ENCODE peak calls at places on chromosomes 2 and 18, in seven cellular contexts. One of them, this sample, is unnamed.

GRCh38 chr18:39162013-39162412 is 1596.4 kb upstream of the CELF4 start:
- DNase-seq in trophoblast cell: peak; percentile 32
- DNase-seq in neuronal stem cell: no peak
- DNase-seq in IMR-90: no peak
- DNase-seq in H9: no peak
- DNase-seq in H1: peak; percentile 45
- DNase-seq in mesendoderm: peak; percentile 1
- DNase-seq in this sample: no peak

GRCh38 chr2:154375625-154376020 is 322.9 kb upstream of the KCNJ3 start:
- DNase-seq in trophoblast cell: peak; percentile 60
- DNase-seq in H9: no peak
- DNase-seq in IMR-90: no peak
- DNase-seq in mesendoderm: peak; percentile 85
- DNase-seq in H1: no peak
- DNase-seq in neuronal stem cell: peak; percentile 42
- DNase-seq in this sample: peak; percentile 54

GRCh38 chr18:23220355-23220754 is 85.1 kb downstream of the CABLES1 start:
- DNase-seq in H9: no peak
- DNase-seq in neuronal stem cell: no peak
- DNase-seq in trophoblast cell: no peak
- DNase-seq in mesendoderm: no peak
- DNase-seq in IMR-90: no peak
- DNase-seq in H1: no peak
- DNase-seq in this sample: no peak

GRCh38 chr2:40955635-40956034 is 503.7 kb upstream of the SLC8A1 start:
- DNase-seq in H9: no peak
- DNase-seq in H1: no peak
- DNase-seq in neuronal stem cell: no peak
- DNase-seq in trophoblast cell: no peak
- DNase-seq in IMR-90: no peak
- DNase-seq in mesendoderm: no peak
- DNase-seq in this sample: no peak

GRCh38 chr18:51278045-51278649 is 80.7 kb upstream of the MEX3C start:
- DNase-seq in H1: peak; percentile 92
- DNase-seq in mesendoderm: peak; percentile 72
- DNase-seq in trophoblast cell: peak; percentile 77
- DNase-seq in neuronal stem cell: peak; percentile 67
- DNase-seq in H9: peak; percentile 74
- DNase-seq in IMR-90: no peak
- DNase-seq in this sample: peak; percentile 15

GRCh38 chr18:51865538-51865937 is 474.5 kb upstream of the DCC start:
- DNase-seq in H9: no peak
- DNase-seq in IMR-90: no peak
- DNase-seq in trophoblast cell: no peak
- DNase-seq in H1: no peak
- DNase-seq in mesendoderm: no peak
- DNase-seq in neuronal stem cell: no peak
- DNase-seq in this sample: no peak

GRCh38 chr2:85438291-85439110 is 20.0 kb downstream of the SH2D6 start:
- DNase-seq in H1: no peak
- DNase-seq in trophoblast cell: no peak
- DNase-seq in H9: no peak
- DNase-seq in IMR-90: no peak
- DNase-seq in mesendoderm: no peak
- DNase-seq in neuronal stem cell: no peak
- DNase-seq in this sample: no peak

GRCh38 chr2:1816414-1816911 is 72.1 kb upstream of the PXDN start:
- DNase-seq in IMR-90: peak; percentile 56
- DNase-seq in H1: no peak
- DNase-seq in mesendoderm: no peak
- DNase-seq in H9: no peak
- DNase-seq in trophoblast cell: no peak
- DNase-seq in neuronal stem cell: no peak
- DNase-seq in this sample: no peak

GRCh38 chr2:177783835-177784448 is 288.6 kb downstream of the PDE11A start:
- DNase-seq in trophoblast cell: no peak
- DNase-seq in IMR-90: peak; percentile 51
- DNase-seq in mesendoderm: no peak
- DNase-seq in H9: no peak
- DNase-seq in neuronal stem cell: no peak
- DNase-seq in H1: no peak
- DNase-seq in this sample: peak; percentile 89

GRCh38 chr2:121570036-121570664 is 39.5 kb downstream of the RNU4ATAC start:
- DNase-seq in trophoblast cell: no peak
- DNase-seq in IMR-90: no peak
- DNase-seq in mesendoderm: no peak
- DNase-seq in H9: no peak
- DNase-seq in neuronal stem cell: no peak
- DNase-seq in H1: no peak
- DNase-seq in this sample: no peak

GRCh38 chr2:232887171-232887850 is 17.2 kb downstream of the SNORC start:
- DNase-seq in H1: no peak
- DNase-seq in H9: peak; percentile 58
- DNase-seq in trophoblast cell: no peak
- DNase-seq in neuronal stem cell: no peak
- DNase-seq in mesendoderm: peak; percentile 55
- DNase-seq in IMR-90: no peak
- DNase-seq in this sample: no peak

GRCh38 chr18:2223859-2224258 is 347.4 kb downstream of the METTL4 start:
- DNase-seq in H9: no peak
- DNase-seq in H1: peak; percentile 51
- DNase-seq in mesendoderm: peak; percentile 53
- DNase-seq in trophoblast cell: peak; percentile 82
- DNase-seq in neuronal stem cell: peak; percentile 18
- DNase-seq in IMR-90: peak; percentile 6
- DNase-seq in this sample: peak; percentile 3

GRCh38 chr18:48894266-48894600 is 56.5 kb downstream of the SMAD7 start:
- DNase-seq in trophoblast cell: no peak
- DNase-seq in H1: no peak
- DNase-seq in H9: no peak
- DNase-seq in mesendoderm: no peak
- DNase-seq in neuronal stem cell: no peak
- DNase-seq in IMR-90: no peak
- DNase-seq in this sample: no peak

GRCh38 chr2:21279525-21279924 is 155.8 kb downstream of the TDRD15 start:
- DNase-seq in trophoblast cell: no peak
- DNase-seq in H9: no peak
- DNase-seq in mesendoderm: no peak
- DNase-seq in IMR-90: no peak
- DNase-seq in neuronal stem cell: no peak
- DNase-seq in H1: no peak
- DNase-seq in this sample: no peak

GRCh38 chr2:190553254-190553653 is 18.7 kb upstream of the NEMP2 start:
- DNase-seq in trophoblast cell: no peak
- DNase-seq in H9: no peak
- DNase-seq in H1: no peak
- DNase-seq in mesendoderm: no peak
- DNase-seq in neuronal stem cell: no peak
- DNase-seq in IMR-90: no peak
- DNase-seq in this sample: no peak

DNA sequence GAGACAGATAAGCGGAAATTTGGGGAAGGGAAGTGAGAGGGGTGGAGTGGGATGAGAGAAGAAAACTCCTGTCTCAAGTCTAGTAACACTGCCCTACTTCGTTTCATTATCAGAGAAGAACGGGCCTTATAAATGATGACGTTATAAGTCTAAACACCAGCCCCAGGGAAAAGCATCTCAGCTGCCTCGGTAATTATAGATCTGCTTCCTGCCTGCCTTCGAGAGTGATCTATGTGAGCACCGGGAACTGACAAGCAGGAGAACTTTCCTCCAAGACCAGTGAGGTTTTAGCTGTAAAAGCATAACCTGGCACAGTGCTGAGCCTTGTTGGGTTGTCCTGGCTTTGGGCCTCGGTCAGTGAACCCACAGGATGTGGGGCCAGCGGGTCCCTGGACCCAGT is 227.9 kb upstream of the SIX2 start:
- DNase-seq in trophoblast cell: no peak
- DNase-seq in neuronal stem cell: no peak
- DNase-seq in mesendoderm: no peak
- DNase-seq in H9: no peak
- DNase-seq in IMR-90: peak; percentile 55
- DNase-seq in H1: no peak
- DNase-seq in this sample: peak; percentile 37
- H3K9ac ChIP-seq in trophoblast cell: no peak overlapping the region
- H3K9ac ChIP-seq in neuronal stem cell: no peak overlapping the region
- H3K9ac ChIP-seq in mesendoderm: no peak overlapping the region
- H3K9ac ChIP-seq in H9: no peak overlapping the region
- H3K9ac ChIP-seq in IMR-90: no peak overlapping the region
- H3K9ac ChIP-seq in H1: no peak overlapping the region
- H3K9ac ChIP-seq in this sample: peak overlapping the region; percentile 3

GRCh38 chr2:108417254-108417653 is 31.8 kb upstream of the GCC2 start:
- DNase-seq in IMR-90: no peak
- DNase-seq in H9: peak; percentile 45
- DNase-seq in H1: no peak
- DNase-seq in trophoblast cell: peak; percentile 51
- DNase-seq in mesendoderm: peak; percentile 67
- DNase-seq in neuronal stem cell: no peak
- DNase-seq in this sample: no peak

GRCh38 chr2:108414256-108414876 is 34.6 kb upstream of the GCC2 start:
- DNase-seq in IMR-90: peak; percentile 6
- DNase-seq in mesendoderm: no peak
- DNase-seq in H9: no peak
- DNase-seq in trophoblast cell: no peak
- DNase-seq in neuronal stem cell: no peak
- DNase-seq in H1: no peak
- DNase-seq in this sample: no peak

GRCh38 chr2:108412995-108413726 is 35.4 kb downstream of the SULT1C4 start:
- DNase-seq in IMR-90: peak; percentile 91
- DNase-seq in neuronal stem cell: no peak
- DNase-seq in H1: no peak
- DNase-seq in trophoblast cell: peak; percentile 99
- DNase-seq in mesendoderm: no peak
- DNase-seq in H9: no peak
- DNase-seq in this sample: peak; percentile 90

GRCh38 chr2:108413731-108414130 is 35.3 kb upstream of the GCC2 start:
- DNase-seq in mesendoderm: no peak
- DNase-seq in H9: no peak
- DNase-seq in IMR-90: no peak
- DNase-seq in neuronal stem cell: no peak
- DNase-seq in trophoblast cell: no peak
- DNase-seq in H1: no peak
- DNase-seq in this sample: no peak

GRCh38 chr2:108414945-108415344 is 34.1 kb upstream of the GCC2 start:
- DNase-seq in IMR-90: no peak
- DNase-seq in trophoblast cell: no peak
- DNase-seq in H9: no peak
- DNase-seq in H1: no peak
- DNase-seq in neuronal stem cell: no peak
- DNase-seq in mesendoderm: no peak
- DNase-seq in this sample: no peak
- H3K4ac ChIP-seq in IMR-90: no peak overlapping the region
- H3K4ac ChIP-seq in trophoblast cell: no peak overlapping the region
- H3K4ac ChIP-seq in H9: no peak overlapping the region
- H3K4ac ChIP-seq in H1: no peak overlapping the region
- H3K4ac ChIP-seq in neuronal stem cell: no peak overlapping the region
- H3K4ac ChIP-seq in mesendoderm: no peak overlapping the region
- H3K4ac ChIP-seq in this sample: no peak overlapping the region

DNA sequence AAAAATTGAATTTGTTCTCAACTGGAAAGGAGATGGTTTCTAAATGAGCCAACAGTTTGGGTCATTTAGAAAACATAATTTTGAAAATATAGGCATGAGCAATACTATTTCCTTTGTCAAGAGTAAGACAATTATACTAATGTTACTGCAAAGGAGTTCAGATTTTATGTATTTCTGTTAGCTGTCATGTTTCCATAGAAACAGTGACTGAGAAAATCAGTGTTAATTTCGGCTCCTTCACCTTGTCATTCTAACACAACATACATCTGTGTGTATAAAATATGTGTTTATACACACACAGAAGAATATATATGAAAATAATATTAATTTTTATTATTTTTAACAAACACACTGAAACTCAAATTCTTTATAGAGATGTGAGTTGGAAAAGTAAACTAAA is 178.0 kb upstream of the SPHKAP start:
- DNase-seq in mesendoderm: no peak
- DNase-seq in H9: no peak
- DNase-seq in neuronal stem cell: no peak
- DNase-seq in H1: no peak
- DNase-seq in IMR-90: no peak
- DNase-seq in trophoblast cell: no peak
- DNase-seq in this sample: no peak
- H3K23ac ChIP-seq in mesendoderm: no peak overlapping the region
- H3K23ac ChIP-seq in H9: no peak overlapping the region
- H3K23ac ChIP-seq in neuronal stem cell: no peak overlapping the region
- H3K23ac ChIP-seq in H1: no peak overlapping the region
- H3K23ac ChIP-seq in IMR-90: no peak overlapping the region
- H3K23ac ChIP-seq in trophoblast cell: no peak overlapping the region
- H3K23ac ChIP-seq in this sample: no peak overlapping the region

GRCh38 chr2:219539295-219539788 is 4.3 kb downstream of the CHPF start:
- DNase-seq in IMR-90: no peak
- DNase-seq in H9: no peak
- DNase-seq in neuronal stem cell: no peak
- DNase-seq in H1: no peak
- DNase-seq in trophoblast cell: no peak
- DNase-seq in mesendoderm: no peak
- DNase-seq in this sample: no peak

GRCh38 chr2:219538488-219539294 is 4.9 kb downstream of the CHPF start:
- DNase-seq in H9: no peak
- DNase-seq in H1: no peak
- DNase-seq in IMR-90: peak; percentile 25
- DNase-seq in mesendoderm: no peak
- DNase-seq in neuronal stem cell: no peak
- DNase-seq in trophoblast cell: no peak
- DNase-seq in this sample: no peak

GRCh38 chr2:219541611-219542180 is 1.9 kb downstream of the CHPF start:
- DNase-seq in neuronal stem cell: peak; percentile 78
- DNase-seq in mesendoderm: peak; percentile 90
- DNase-seq in IMR-90: peak; percentile 56
- DNase-seq in trophoblast cell: peak; percentile 96
- DNase-seq in H1: peak; percentile 98
- DNase-seq in H9: peak; percentile 95
- DNase-seq in this sample: peak; percentile 74

GRCh38 chr2:219540784-219541504 is 2.7 kb downstream of the CHPF start:
- DNase-seq in H1: no peak
- DNase-seq in IMR-90: no peak
- DNase-seq in neuronal stem cell: no peak
- DNase-seq in trophoblast cell: no peak
- DNase-seq in H9: no peak
- DNase-seq in mesendoderm: no peak
- DNase-seq in this sample: no peak

DNA sequence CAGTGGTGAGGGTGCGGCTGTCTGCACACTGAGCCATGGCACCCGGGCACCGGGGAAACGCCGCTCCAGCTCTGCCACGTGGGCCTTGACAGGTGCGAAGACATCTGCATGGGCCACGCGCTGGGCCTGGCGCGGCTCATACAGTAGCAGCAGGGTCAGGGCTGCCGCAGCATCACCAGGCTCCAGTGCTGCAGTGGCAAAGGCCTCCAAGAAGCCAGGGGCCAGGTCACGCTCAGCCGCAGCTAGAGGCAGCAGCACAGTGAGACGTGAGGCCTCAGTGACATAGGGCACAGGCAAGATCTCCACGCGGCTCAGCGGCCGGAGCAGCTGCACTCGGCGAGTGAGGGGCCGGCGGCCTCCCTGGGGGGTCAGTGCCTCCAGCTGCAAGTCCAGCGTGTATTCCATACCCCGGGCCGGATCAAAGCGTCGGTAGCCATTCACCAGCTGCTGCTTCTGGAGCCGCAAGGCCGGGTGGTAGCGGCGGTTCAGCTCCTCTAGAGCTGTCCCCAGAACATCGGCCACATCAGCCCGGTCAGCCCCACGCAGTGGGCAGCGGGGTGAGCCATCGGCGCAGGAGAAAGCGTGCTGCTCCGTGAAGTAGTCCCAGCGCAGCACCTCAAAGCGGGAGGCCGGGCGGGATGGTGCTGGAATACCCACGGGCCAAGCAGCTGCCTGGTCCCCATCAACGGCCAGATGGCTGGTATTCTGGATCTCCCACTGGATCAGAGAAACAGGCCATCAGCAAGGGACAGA is 3.5 kb downstream of the CHPF start:
- DNase-seq in H9: no peak
- DNase-seq in mesendoderm: no peak
- DNase-seq in IMR-90: no peak
- DNase-seq in neuronal stem cell: no peak
- DNase-seq in trophoblast cell: no peak
- DNase-seq in H1: no peak
- DNase-seq in this sample: no peak
- H3K9ac ChIP-seq in H9: no peak overlapping the region
- H3K9ac ChIP-seq in mesendoderm: no peak overlapping the region
- H3K9ac ChIP-seq in IMR-90: no peak overlapping the region
- H3K9ac ChIP-seq in neuronal stem cell: peak overlapping the region; percentile 12
- H3K9ac ChIP-seq in trophoblast cell: no peak overlapping the region
- H3K9ac ChIP-seq in H1: no peak overlapping the region
- H3K9ac ChIP-seq in this sample: no peak overlapping the region